ENCODE peak calls at places on chromosomes 6 and 20, in four cellular contexts. P is GM06990, I is brain microvascular endothelial cell, K is fibroblast of mammary gland. X is an unnamed sample.

GRCh38 chr20:8940311-8940710 is 128.6 kb upstream of the PLCB4 start:
- DNase-seq in P (no peak), I (no peak), K (no peak), X (no peak)

GRCh38 chr20:62368629-62369507 is 1.8 kb upstream of the LAMA5 start:
- DNase-seq in P (no peak), I (no peak), K (peak; percentile 62), X (peak; percentile 53)

GRCh38 chr6:37366910-37367309 is 13.1 kb downstream of the RNF8 start:
- DNase-seq in P (no peak), I (no peak), K (peak; percentile 29), X (no peak)

GRCh38 chr6:49332781-49333180 is 130.3 kb downstream of the MMUT start:
- DNase-seq in P (no peak), I (no peak), K (no peak), X (no peak)

GRCh38 chr6:45422541-45423110 is 44.9 kb upstream of the SUPT3H start:
- DNase-seq in P (no peak), I (peak; percentile 55), K (no peak), X (no peak)

GRCh38 chr6:21831531-21832291 is 238.2 kb downstream of the SOX4 start:
- DNase-seq in P (no peak), I (no peak), K (peak; percentile 48), X (peak; percentile 65)

GRCh38 chr20:33704197-33704924 is 15.7 kb downstream of the PXMP4 start:
- DNase-seq in P (no peak), I (no peak), K (peak; percentile 33), X (peak; percentile 72)

GRCh38 chr6:70884074-70884983 is 72.5 kb downstream of the B3GAT2 start:
- DNase-seq in P (peak; percentile 9), I (peak; percentile 38), K (peak; percentile 42), X (peak; percentile 30)

GRCh38 chr6:87826376-87826775 is 124.3 kb upstream of the AKIRIN2 start:
- DNase-seq in P (no peak), I (no peak), K (no peak), X (no peak)

GRCh38 chr20:52311209-52311794 is 119.7 kb upstream of the ZFP64 start:
- DNase-seq in P (no peak), I (no peak), K (no peak), X (no peak)

GRCh38 chr20:52318601-52319000 is 127.0 kb upstream of the ZFP64 start:
- DNase-seq in P (no peak), I (no peak), K (no peak), X (no peak)

GRCh38 chr20:52312131-52312729 is 120.7 kb upstream of the ZFP64 start:
- DNase-seq in P (no peak), I (peak; percentile 37), K (peak; percentile 65), X (peak; percentile 62)

GRCh38 chr20:52313335-52313963 is 121.9 kb upstream of the ZFP64 start:
- DNase-seq in P (no peak), I (peak; percentile 3), K (peak; percentile 53), X (peak; percentile 44)
- TF ChIP-seq CTCF in P (no peak), I (peak; percentile 52), K (peak; percentile 48), X (peak; percentile 58)

GRCh38 chr6:4402477-4402976 is 267.2 kb upstream of the ECI2 start:
- DNase-seq in P (peak; percentile 6), I (peak; percentile 76), K (peak; percentile 88), X (peak; percentile 85)
- H3K4me3 ChIP-seq in P (no peak overlapping the region), I (no peak overlapping the region), K (no peak overlapping the region), X (no peak overlapping the region)

GRCh38 chr6:147035891-147036290 is 168.3 kb upstream of the STXBP5 start:
- DNase-seq in P (no peak), I (no peak), K (no peak), X (no peak)

GRCh38 chr6:147040041-147040440 is 164.2 kb upstream of the STXBP5 start:
- DNase-seq in P (no peak), I (no peak), K (peak; percentile 37), X (no peak)

GRCh38 chr6:147040521-147040920 is 163.7 kb upstream of the STXBP5 start:
- DNase-seq in P (no peak), I (no peak), K (no peak), X (no peak)

GRCh38 chr6:147033267-147033666 is 170.9 kb upstream of the STXBP5 start:
- DNase-seq in P (no peak), I (no peak), K (no peak), X (peak; percentile 10)

GRCh38 chr6:147037881-147038280 is 166.3 kb upstream of the STXBP5 start:
- DNase-seq in P (no peak), I (no peak), K (no peak), X (no peak)
- TF ChIP-seq CTCF in P (no peak), I (no peak), K (no peak), X (no peak)

GRCh38 chr6:46626228-46626909 is 26.2 kb downstream of the CYP39A1 start:
- DNase-seq in P (peak; percentile 24), I (peak; percentile 18), K (peak; percentile 53), X (peak; percentile 53)
- H3K4me3 ChIP-seq in P (no peak overlapping the region), I (no peak overlapping the region), K (no peak overlapping the region), X (no peak overlapping the region)

DNA sequence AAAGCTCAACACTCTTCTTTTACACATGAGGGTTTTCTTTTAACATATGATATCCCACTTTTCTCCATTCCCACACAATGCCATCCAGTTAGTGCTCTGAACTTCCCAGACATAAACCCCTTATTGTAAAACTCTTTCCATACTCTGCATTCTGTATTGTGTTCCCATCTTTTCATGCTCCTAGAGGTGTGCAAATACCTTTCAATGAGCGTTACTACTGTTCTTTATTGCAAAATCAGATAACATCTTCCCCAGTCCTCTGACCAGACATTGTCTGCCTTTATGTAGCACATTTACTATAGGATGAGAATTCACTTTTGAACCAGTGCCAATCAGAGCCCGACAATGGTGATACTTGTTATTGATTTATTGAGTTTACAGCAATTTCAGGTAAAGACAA is 296.2 kb downstream of the GRIK2 start:
- DNase-seq in P (no peak), I (no peak), K (no peak), X (no peak)
- TF ChIP-seq CTCF in P (no peak), I (no peak), K (no peak), X (no peak)

DNA sequence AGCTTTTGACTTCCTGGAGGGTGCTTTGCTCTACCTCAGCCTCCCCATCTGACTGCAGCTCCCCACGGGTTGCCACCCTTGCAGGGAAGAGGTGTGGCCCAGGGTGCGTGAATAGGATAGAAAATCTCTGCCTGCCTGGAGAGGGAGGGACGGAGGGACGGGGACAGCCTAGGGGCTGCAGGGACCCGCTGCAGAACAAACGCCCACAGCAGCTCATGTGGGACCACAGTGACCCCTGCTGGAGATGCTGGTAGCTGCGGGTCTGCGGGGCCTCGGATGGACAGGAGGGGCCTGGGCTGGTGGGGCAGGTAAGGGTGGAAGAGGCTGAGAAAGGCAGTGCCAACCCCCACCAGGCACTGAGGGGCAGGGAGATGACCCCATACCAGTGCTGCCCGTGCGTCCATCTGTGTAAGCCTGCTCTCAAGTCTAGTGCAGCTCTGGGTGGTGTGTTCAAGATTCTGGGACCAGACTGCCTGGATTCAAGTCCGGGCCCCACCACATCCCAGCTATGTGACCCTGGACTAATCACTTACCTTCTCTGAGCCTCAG is 39.4 kb downstream of the KIAA1755 start:
- DNase-seq in P (peak; percentile 63), I (no peak), K (peak; percentile 50), X (peak; percentile 34)
- H3K4me3 ChIP-seq in P (no peak overlapping the region), I (no peak overlapping the region), K (no peak overlapping the region), X (no peak overlapping the region)

GRCh38 chr6:144999127-144999526 is 714.0 kb downstream of the UTRN start:
- DNase-seq in P (no peak), I (no peak), K (peak; percentile 17), X (peak; percentile 23)
- TF ChIP-seq CTCF in P (no peak), I (peak; percentile 12), K (peak; percentile 13), X (no peak)